ENCODE peak calls at places on chromosomes 16 and 17, in eight cellular contexts. P, G, N, T, H, D, B and Y are unnamed samples.

GRCh38 chr16:2092866-2093265 is 42.8 kb downstream of the PKD1 start:
- DNase-seq in P (no peak), G (no peak), N (no peak), T (no peak), H (no peak), D (no peak), B (no peak), Y (no peak)

GRCh38 chr17:63833026-63833740 is 5.7 kb upstream of the FTSJ3 start:
- DNase-seq in P (no peak), G (no peak), N (no peak), T (no peak), H (no peak), D (peak), B (no peak), Y (no peak)

GRCh38 chr17:80895366-80895765 is 96.3 kb upstream of the CHMP6 start:
- DNase-seq in P (no peak), G (no peak), N (no peak), T (no peak), H (no peak), D (no peak), B (no peak), Y (no peak)

GRCh38 chr17:82881900-82882714 is 42.3 kb upstream of the ZNF750 start:
- DNase-seq in P (no peak), G (peak), N (no peak), T (no peak), H (no peak), D (peak), B (peak), Y (peak)

GRCh38 chr17:39787743-39788484 is 50.2 kb downstream of the GRB7 start:
- DNase-seq in P (no peak), G (no peak), N (no peak), T (no peak), H (no peak), D (no peak), B (no peak), Y (no peak)

GRCh38 chr17:77836557-77837041 is 121.9 kb upstream of the TNRC6C start:
- DNase-seq in P (no peak), G (peak), N (peak), T (no peak), H (no peak), D (no peak), B (no peak), Y (no peak)

GRCh38 chr17:56884483-56885144 is 29.2 kb downstream of the TRIM25 start:
- DNase-seq in P (no peak), G (no peak), N (no peak), T (no peak), H (no peak), D (no peak), B (no peak), Y (no peak)

GRCh38 chr17:27578718-27579085 is 52.3 kb upstream of the LGALS9 start:
- DNase-seq in P (no peak), G (peak), N (no peak), T (no peak), H (no peak), D (no peak), B (no peak), Y (no peak)

GRCh38 chr17:76476736-76477135 is 9.3 kb downstream of the AANAT start:
- DNase-seq in P (no peak), G (no peak), N (no peak), T (no peak), H (no peak), D (no peak), B (no peak), Y (no peak)
- H3K27ac ChIP-seq in P (no peak), G (no peak), N (no peak), T (no peak), H (no peak), D (no peak), B (no peak), Y (no peak)

GRCh38 chr17:7988750-7989178 is 13.7 kb upstream of the GUCY2D start:
- DNase-seq in P (peak), G (peak), N (peak), T (peak), H (peak), D (peak), B (peak), Y (no peak)
- H3K4me3 ChIP-seq in P (no peak), G (no peak), N (no peak), T (no peak), H (no peak), D (no peak), B (no peak), Y (no peak)

GRCh38 chr17:14553847-14554246 is 253.0 kb downstream of the HS3ST3B1 start:
- DNase-seq in P (no peak), G (no peak), N (peak), T (no peak), H (no peak), D (no peak), B (no peak), Y (no peak)
- TF ChIP-seq CTCF in P (no peak), G (no peak), N (no peak), T (no peak), H (no peak), D (no peak), B (no peak), Y (no peak)

GRCh38 chr16:30997887-30998711 is 12.3 kb downstream of the STX1B start:
- DNase-seq in P (no peak), G (no peak), N (peak), T (no peak), H (no peak), D (no peak), B (no peak), Y (no peak)
- H3K27ac ChIP-seq in P (peak), G (no peak), N (peak), T (peak), H (no peak), D (no peak), B (peak), Y (peak)

GRCh38 chr17:8160741-8161221 is 2.0 kb downstream of the VAMP2 start:
- DNase-seq in P (no peak), G (no peak), N (no peak), T (no peak), H (no peak), D (no peak), B (no peak), Y (no peak)
- H3K4me3 ChIP-seq in P (peak), G (no peak), N (no peak), T (no peak), H (no peak), D (no peak), B (no peak), Y (peak)

GRCh38 chr17:38401459-38401858 is 26.8 kb upstream of the ARHGAP23 start:
- DNase-seq in P (no peak), G (no peak), N (no peak), T (no peak), H (no peak), D (no peak), B (no peak), Y (no peak)

GRCh38 chr17:38403491-38403890 is 24.8 kb upstream of the ARHGAP23 start:
- DNase-seq in P (no peak), G (no peak), N (peak), T (no peak), H (no peak), D (no peak), B (no peak), Y (no peak)

GRCh38 chr17:38404174-38404943 is 23.9 kb upstream of the ARHGAP23 start:
- DNase-seq in P (no peak), G (no peak), N (no peak), T (no peak), H (no peak), D (no peak), B (no peak), Y (no peak)

GRCh38 chr17:38400286-38400685 is 28.0 kb upstream of the ARHGAP23 start:
- DNase-seq in P (no peak), G (no peak), N (no peak), T (no peak), H (no peak), D (no peak), B (no peak), Y (no peak)

DNA sequence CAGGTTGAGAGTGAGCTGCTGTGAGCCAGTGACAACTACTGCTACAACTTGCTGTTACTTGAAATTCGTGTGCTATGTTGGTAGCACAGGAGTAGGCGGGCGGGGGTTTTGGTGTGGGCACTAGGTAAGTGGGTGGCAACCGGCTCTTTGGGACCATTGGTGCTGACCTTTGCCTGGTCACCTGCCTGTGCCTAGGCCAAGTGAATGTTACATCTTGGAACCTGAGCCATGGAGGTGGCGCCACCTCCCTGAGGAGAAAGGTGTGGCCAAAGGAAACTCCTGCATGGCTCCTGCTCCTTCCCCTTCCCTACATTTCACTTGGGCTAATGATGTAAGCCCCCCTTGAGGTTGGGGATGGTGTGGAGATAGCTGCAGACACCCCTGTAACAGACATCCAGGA is 25.4 kb upstream of the ARHGAP23 start:
- DNase-seq in P (no peak), G (no peak), N (no peak), T (no peak), H (no peak), D (no peak), B (no peak), Y (no peak)
- TF ChIP-seq CTCF in P (no peak), G (no peak), N (no peak), T (no peak), H (peak), D (peak), B (no peak), Y (no peak)

GRCh38 chr16:4680673-4681470 is 12.5 kb upstream of the NUDT16L1 start:
- DNase-seq in P (no peak), G (no peak), N (no peak), T (peak), H (no peak), D (no peak), B (no peak), Y (peak)

GRCh38 chr16:4679854-4680636 is 13.3 kb upstream of the NUDT16L1 start:
- DNase-seq in P (no peak), G (peak), N (no peak), T (peak), H (no peak), D (no peak), B (peak), Y (peak)

GRCh38 chr16:4678596-4678995 is 14.8 kb upstream of the NUDT16L1 start:
- DNase-seq in P (no peak), G (no peak), N (no peak), T (no peak), H (no peak), D (no peak), B (no peak), Y (no peak)

GRCh38 chr16:4677994-4678393 is 15.4 kb upstream of the NUDT16L1 start:
- DNase-seq in P (no peak), G (no peak), N (no peak), T (no peak), H (no peak), D (no peak), B (no peak), Y (no peak)

GRCh38 chr16:4679156-4679853 is 14.1 kb upstream of the NUDT16L1 start:
- DNase-seq in P (no peak), G (no peak), N (no peak), T (no peak), H (peak), D (no peak), B (no peak), Y (peak)
- H3K27ac ChIP-seq in P (no peak), G (no peak), N (no peak), T (peak), H (peak), D (no peak), B (no peak), Y (peak)

GRCh38 chr17:79788989-79789942 is 7.6 kb downstream of the CBX8 start:
- DNase-seq in P (no peak), G (no peak), N (no peak), T (no peak), H (peak), D (peak), B (no peak), Y (no peak)
- H3K4me3 ChIP-seq in P (no peak), G (no peak), N (no peak), T (peak), H (peak), D (peak), B (no peak), Y (peak)

DNA sequence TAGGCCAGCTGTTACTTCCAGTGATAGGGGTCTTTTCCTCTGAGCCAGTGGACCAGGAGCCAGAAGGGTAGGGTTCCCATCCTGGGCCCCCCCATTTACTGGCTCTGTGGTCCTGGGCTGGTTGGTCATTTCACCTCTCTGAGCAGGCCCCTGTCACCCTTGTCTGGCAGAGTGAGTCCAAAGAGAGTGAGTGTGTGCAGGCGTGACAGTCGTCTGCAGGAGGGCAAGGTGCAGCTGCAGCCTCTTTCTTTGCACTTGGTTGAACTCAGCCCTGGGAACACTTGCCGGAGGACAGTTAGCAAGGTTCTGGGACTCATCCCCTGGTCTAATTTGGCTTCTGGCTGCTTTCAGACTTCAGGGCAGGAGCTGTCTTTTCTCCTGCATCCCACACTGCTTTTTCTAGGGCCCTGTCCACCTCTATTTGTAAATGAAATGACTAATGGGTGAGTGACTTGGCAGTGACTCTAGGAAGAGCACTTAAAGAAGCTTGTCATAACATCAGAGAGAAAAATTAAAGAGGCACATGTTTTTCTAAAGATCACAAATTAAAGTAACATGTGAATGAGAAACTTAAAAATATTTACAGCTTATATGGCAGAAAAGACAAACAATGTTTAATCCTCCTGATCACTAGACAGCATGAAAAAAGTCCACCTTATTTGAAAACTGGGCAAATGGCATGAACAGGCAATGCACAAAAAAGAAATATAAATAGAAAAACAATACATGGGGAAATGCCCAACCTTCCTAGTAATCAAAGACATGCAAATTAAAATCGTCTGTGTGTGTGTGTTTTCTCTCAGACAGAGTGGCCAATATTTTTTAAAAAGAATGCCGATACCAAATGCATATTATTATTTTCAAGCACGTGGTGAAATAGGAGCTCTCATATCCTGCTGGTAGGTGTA is 137.5 kb downstream of the NTN1 start:
- DNase-seq in P (no peak), G (no peak), N (no peak), T (no peak), H (no peak), D (no peak), B (no peak), Y (no peak)
- TF ChIP-seq CTCF in P (no peak), G (no peak), N (no peak), T (no peak), H (no peak), D (no peak), B (no peak), Y (no peak)